ENCODE peak calls at places on chromosomes 16 and 17, in five cellular contexts. One of them, this sample, is unnamed.

GRCh38 chr16:77214411-77215138 is 15.4 kb downstream of the SYCE1L start:
- DNase-seq in K562: no peak
- DNase-seq in NT2/D1: no peak
- DNase-seq in pancreas: no peak
- DNase-seq in HCT116: no peak
- DNase-seq in this sample: no peak

GRCh38 chr16:56938664-56939513 is 6.9 kb downstream of the HERPUD1 start:
- DNase-seq in HCT116: no peak
- DNase-seq in K562: no peak
- DNase-seq in pancreas: no peak
- DNase-seq in NT2/D1: no peak
- DNase-seq in this sample: no peak

GRCh38 chr17:1122681-1123396 is 56.9 kb downstream of the ABR start:
- DNase-seq in pancreas: peak; percentile 95
- DNase-seq in NT2/D1: no peak
- DNase-seq in K562: peak; percentile 80
- DNase-seq in HCT116: peak; percentile 42
- DNase-seq in this sample: peak; percentile 85

GRCh38 chr16:67278773-67279295 is 498 bp upstream of the PLEKHG4 start:
- DNase-seq in HCT116: no peak
- DNase-seq in K562: peak; percentile 81
- DNase-seq in NT2/D1: no peak
- DNase-seq in pancreas: no peak
- DNase-seq in this sample: peak; percentile 56

GRCh38 chr17:32940706-32941390 is 12.9 kb downstream of the TMEM98 start:
- DNase-seq in pancreas: no peak
- DNase-seq in NT2/D1: no peak
- DNase-seq in HCT116: no peak
- DNase-seq in K562: no peak
- DNase-seq in this sample: no peak

GRCh38 chr17:10429416-10430045 is 7.8 kb upstream of the MYH8 start:
- DNase-seq in pancreas: no peak
- DNase-seq in NT2/D1: no peak
- DNase-seq in HCT116: no peak
- DNase-seq in K562: no peak
- DNase-seq in this sample: no peak

GRCh38 chr17:7416323-7416722 is 3.8 kb upstream of the SPEM1 start:
- DNase-seq in HCT116: no peak
- DNase-seq in K562: no peak
- DNase-seq in pancreas: no peak
- DNase-seq in NT2/D1: no peak
- DNase-seq in this sample: no peak

GRCh38 chr16:50166511-50167500 is 13.7 kb downstream of the TENT4B start:
- DNase-seq in HCT116: no peak
- DNase-seq in NT2/D1: no peak
- DNase-seq in pancreas: no peak
- DNase-seq in K562: no peak
- DNase-seq in this sample: no peak

GRCh38 chr17:73646409-73647305 is 2.4 kb upstream of the SDK2 start:
- DNase-seq in pancreas: no peak
- DNase-seq in HCT116: no peak
- DNase-seq in K562: no peak
- DNase-seq in NT2/D1: no peak
- DNase-seq in this sample: no peak

GRCh38 chr16:51557670-51558069 is 406.6 kb upstream of the SALL1 start:
- DNase-seq in HCT116: no peak
- DNase-seq in NT2/D1: no peak
- DNase-seq in K562: no peak
- DNase-seq in pancreas: no peak
- DNase-seq in this sample: no peak

GRCh38 chr17:77794846-77795245 is 163.7 kb upstream of the TNRC6C start:
- DNase-seq in pancreas: no peak
- DNase-seq in K562: no peak
- DNase-seq in NT2/D1: no peak
- DNase-seq in HCT116: no peak
- DNase-seq in this sample: no peak

GRCh38 chr17:2393954-2394749 is 6.7 kb downstream of the MNT start:
- DNase-seq in pancreas: peak; percentile 66
- DNase-seq in HCT116: no peak
- DNase-seq in NT2/D1: no peak
- DNase-seq in K562: no peak
- DNase-seq in this sample: peak; percentile 57

GRCh38 chr16:78874241-78874983 is 726.1 kb downstream of the MAF start:
- DNase-seq in K562: no peak
- DNase-seq in pancreas: no peak
- DNase-seq in NT2/D1: no peak
- DNase-seq in HCT116: no peak
- DNase-seq in this sample: peak; percentile 23

GRCh38 chr17:72945468-72945867 is 147.0 kb downstream of the SLC39A11 start:
- DNase-seq in HCT116: no peak
- DNase-seq in K562: no peak
- DNase-seq in NT2/D1: no peak
- DNase-seq in pancreas: no peak
- DNase-seq in this sample: no peak

GRCh38 chr17:6508519-6509294 is 47.6 kb downstream of the PITPNM3 start:
- DNase-seq in NT2/D1: no peak
- DNase-seq in K562: no peak
- DNase-seq in HCT116: no peak
- DNase-seq in pancreas: peak; percentile 41
- DNase-seq in this sample: no peak

GRCh38 chr16:18950469-18951185 is 24.4 kb upstream of the SMG1 start:
- DNase-seq in pancreas: no peak
- DNase-seq in HCT116: no peak
- DNase-seq in NT2/D1: no peak
- DNase-seq in K562: no peak
- DNase-seq in this sample: no peak

GRCh38 chr16:2919511-2920255 is 8.0 kb downstream of the FLYWCH1 start:
- DNase-seq in K562: peak; percentile 61
- DNase-seq in pancreas: no peak
- DNase-seq in HCT116: peak; percentile 57
- DNase-seq in NT2/D1: no peak
- DNase-seq in this sample: peak; percentile 76

GRCh38 chr17:10099051-10099571 is 99.3 kb downstream of the GAS7 start:
- DNase-seq in HCT116: no peak
- DNase-seq in pancreas: no peak
- DNase-seq in NT2/D1: no peak
- DNase-seq in K562: no peak
- DNase-seq in this sample: no peak

GRCh38 chr16:57194512-57194911 is 8.4 kb downstream of the RSPRY1 start:
- DNase-seq in K562: no peak
- DNase-seq in pancreas: no peak
- DNase-seq in NT2/D1: no peak
- DNase-seq in HCT116: peak; percentile 54
- DNase-seq in this sample: no peak

GRCh38 chr17:76723812-76724211 is 2.6 kb downstream of the JMJD6 start:
- DNase-seq in K562: no peak
- DNase-seq in pancreas: no peak
- DNase-seq in HCT116: no peak
- DNase-seq in NT2/D1: no peak
- DNase-seq in this sample: no peak

GRCh38 chr17:76721463-76721862 is 4.9 kb downstream of the JMJD6 start:
- DNase-seq in NT2/D1: no peak
- DNase-seq in K562: no peak
- DNase-seq in HCT116: no peak
- DNase-seq in pancreas: no peak
- DNase-seq in this sample: no peak

GRCh38 chr17:76720211-76720610 is 6.2 kb downstream of the JMJD6 start:
- DNase-seq in HCT116: no peak
- DNase-seq in K562: no peak
- DNase-seq in NT2/D1: no peak
- DNase-seq in pancreas: no peak
- DNase-seq in this sample: no peak

GRCh38 chr17:76720941-76721340 is 5.5 kb downstream of the JMJD6 start:
- DNase-seq in HCT116: no peak
- DNase-seq in NT2/D1: no peak
- DNase-seq in K562: no peak
- DNase-seq in pancreas: no peak
- DNase-seq in this sample: no peak

DNA sequence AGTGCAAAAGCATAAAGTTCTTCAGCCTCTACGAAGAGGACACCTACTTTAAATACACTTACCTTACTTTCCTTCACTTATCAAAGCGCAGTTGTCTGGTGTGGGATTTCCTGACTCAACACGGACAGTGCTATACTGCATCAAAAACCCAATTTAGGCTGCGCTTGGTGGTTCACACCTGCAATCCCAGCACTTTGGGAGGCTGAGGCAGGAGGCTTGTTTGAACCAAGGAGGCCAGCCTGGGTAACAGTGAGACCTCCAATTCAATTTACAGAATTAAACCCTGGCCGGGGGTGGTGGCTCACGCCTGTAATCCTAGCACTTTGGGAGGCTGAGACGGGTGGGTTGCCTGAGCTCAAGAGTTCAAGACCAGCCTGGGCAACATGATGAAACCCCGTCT is 4.1 kb downstream of the JMJD6 start:
- DNase-seq in K562: no peak
- DNase-seq in HCT116: no peak
- DNase-seq in pancreas: no peak
- DNase-seq in NT2/D1: no peak
- DNase-seq in this sample: no peak
- H3K36me3 ChIP-seq in K562: peaks cover 74% of the 10 kb centered on the region
- H3K36me3 ChIP-seq in HCT116: peaks cover 60% of the 10 kb centered on the region
- H3K36me3 ChIP-seq in pancreas: peaks cover 67% of the 10 kb centered on the region
- H3K36me3 ChIP-seq in NT2/D1: peaks cover 79% of the 10 kb centered on the region
- H3K36me3 ChIP-seq in this sample: peaks cover 81% of the 10 kb centered on the region

GRCh38 chr16:16012144-16012543 is 62.7 kb downstream of the ABCC1 start:
- DNase-seq in NT2/D1: no peak
- DNase-seq in K562: no peak
- DNase-seq in HCT116: no peak
- DNase-seq in pancreas: no peak
- DNase-seq in this sample: peak; percentile 40

GRCh38 chr16:16013812-16014211 is 64.4 kb downstream of the ABCC1 start:
- DNase-seq in NT2/D1: no peak
- DNase-seq in HCT116: no peak
- DNase-seq in K562: no peak
- DNase-seq in pancreas: no peak
- DNase-seq in this sample: no peak

GRCh38 chr16:16015849-16016248 is 66.4 kb downstream of the ABCC1 start:
- DNase-seq in K562: no peak
- DNase-seq in HCT116: no peak
- DNase-seq in NT2/D1: no peak
- DNase-seq in pancreas: no peak
- DNase-seq in this sample: no peak

GRCh38 chr16:16016388-16016964 is 67.1 kb downstream of the ABCC1 start:
- DNase-seq in NT2/D1: no peak
- DNase-seq in K562: no peak
- DNase-seq in HCT116: no peak
- DNase-seq in pancreas: no peak
- DNase-seq in this sample: no peak

GRCh38 chr16:16014329-16015224 is 65.2 kb downstream of the ABCC1 start:
- DNase-seq in HCT116: no peak
- DNase-seq in pancreas: no peak
- DNase-seq in K562: no peak
- DNase-seq in NT2/D1: no peak
- DNase-seq in this sample: peak; percentile 75
- H3K36me3 ChIP-seq in HCT116: peaks cover 15% of the 10 kb centered on the region
- H3K36me3 ChIP-seq in pancreas: peaks cover 4% of the 10 kb centered on the region
- H3K36me3 ChIP-seq in K562: peaks cover 66% of the 10 kb centered on the region
- H3K36me3 ChIP-seq in NT2/D1: peaks cover 76% of the 10 kb centered on the region
- H3K36me3 ChIP-seq in this sample: no peaks in the 10 kb centered on the region

GRCh38 chr17:4678448-4679026 is 25.4 kb downstream of the PELP1 start:
- DNase-seq in NT2/D1: no peak
- DNase-seq in K562: no peak
- DNase-seq in pancreas: no peak
- DNase-seq in HCT116: peak; percentile 61
- DNase-seq in this sample: no peak

GRCh38 chr17:4675791-4676190 is 28.1 kb downstream of the PELP1 start:
- DNase-seq in HCT116: no peak
- DNase-seq in pancreas: no peak
- DNase-seq in NT2/D1: no peak
- DNase-seq in K562: no peak
- DNase-seq in this sample: no peak

GRCh38 chr17:4673986-4674770 is 29.8 kb downstream of the PELP1 start:
- DNase-seq in K562: no peak
- DNase-seq in pancreas: no peak
- DNase-seq in NT2/D1: no peak
- DNase-seq in HCT116: no peak
- DNase-seq in this sample: no peak

GRCh38 chr17:4679652-4680051 is 24.3 kb downstream of the PELP1 start:
- DNase-seq in pancreas: no peak
- DNase-seq in NT2/D1: peak; percentile 8
- DNase-seq in HCT116: peak; percentile 32
- DNase-seq in K562: no peak
- DNase-seq in this sample: no peak

GRCh38 chr17:4676777-4677176 is 27.2 kb downstream of the PELP1 start:
- DNase-seq in HCT116: no peak
- DNase-seq in pancreas: no peak
- DNase-seq in K562: no peak
- DNase-seq in NT2/D1: no peak
- DNase-seq in this sample: no peak
- H3K36me3 ChIP-seq in HCT116: peaks cover 46% of the 10 kb centered on the region
- H3K36me3 ChIP-seq in pancreas: peaks cover 48% of the 10 kb centered on the region
- H3K36me3 ChIP-seq in K562: peaks cover 86% of the 10 kb centered on the region
- H3K36me3 ChIP-seq in NT2/D1: peaks cover 71% of the 10 kb centered on the region
- H3K36me3 ChIP-seq in this sample: peaks cover 4% of the 10 kb centered on the region

DNA sequence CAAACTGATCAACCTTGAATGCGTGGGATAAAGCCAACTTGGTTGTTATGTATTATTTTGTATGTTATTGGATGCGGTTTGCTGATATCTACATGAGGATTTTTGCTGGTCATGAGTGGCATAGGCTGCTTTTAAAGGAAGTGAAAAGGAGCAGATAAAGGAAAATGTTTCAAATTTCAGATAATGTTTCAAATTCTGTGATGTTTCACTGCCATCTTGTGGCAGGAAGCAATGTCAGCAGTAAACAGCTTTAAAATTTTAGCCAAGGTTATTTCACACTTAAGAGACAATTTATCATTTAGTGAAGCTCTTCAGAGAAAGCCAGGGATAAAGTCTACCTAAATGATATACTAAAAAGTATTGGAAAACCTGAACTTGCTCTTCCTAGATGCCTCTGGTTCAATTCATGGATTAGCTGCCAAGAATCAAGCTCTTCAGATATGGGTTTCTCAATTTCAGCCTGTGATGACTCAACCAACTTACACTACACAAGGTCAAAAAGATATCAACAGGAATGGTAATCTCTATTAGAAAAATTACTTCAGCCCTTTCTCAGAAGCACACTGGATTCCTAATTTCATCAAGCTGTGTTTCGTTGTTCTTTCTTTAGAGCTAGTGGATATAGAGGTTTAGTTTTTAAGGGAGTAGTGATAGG is 136.0 kb upstream of the C17orf78 start:
- DNase-seq in HCT116: peak; percentile 3
- DNase-seq in pancreas: no peak
- DNase-seq in NT2/D1: no peak
- DNase-seq in K562: peak; percentile 20
- DNase-seq in this sample: no peak
- H3K36me3 ChIP-seq in HCT116: peaks cover 45% of the 10 kb centered on the region
- H3K36me3 ChIP-seq in pancreas: peaks cover 28% of the 10 kb centered on the region
- H3K36me3 ChIP-seq in NT2/D1: peaks cover 70% of the 10 kb centered on the region
- H3K36me3 ChIP-seq in K562: peaks cover 98% of the 10 kb centered on the region
- H3K36me3 ChIP-seq in this sample: peaks cover 20% of the 10 kb centered on the region

GRCh38 chr17:78815696-78816095 is 24.9 kb downstream of the USP36 start:
- DNase-seq in K562: no peak
- DNase-seq in NT2/D1: no peak
- DNase-seq in pancreas: no peak
- DNase-seq in HCT116: no peak
- DNase-seq in this sample: no peak
- H3K36me3 ChIP-seq in K562: peaks cover 91% of the 10 kb centered on the region
- H3K36me3 ChIP-seq in NT2/D1: peaks cover 89% of the 10 kb centered on the region
- H3K36me3 ChIP-seq in pancreas: peaks cover 99% of the 10 kb centered on the region
- H3K36me3 ChIP-seq in HCT116: peaks cover 86% of the 10 kb centered on the region
- H3K36me3 ChIP-seq in this sample: peaks cover 100% of the 10 kb centered on the region

GRCh38 chr17:81843713-81844326 is 9.0 kb upstream of the PPP1R27 start:
- DNase-seq in pancreas: no peak
- DNase-seq in NT2/D1: no peak
- DNase-seq in K562: no peak
- DNase-seq in HCT116: no peak
- DNase-seq in this sample: no peak
- H3K36me3 ChIP-seq in pancreas: peaks cover 56% of the 10 kb centered on the region
- H3K36me3 ChIP-seq in NT2/D1: peaks cover 66% of the 10 kb centered on the region
- H3K36me3 ChIP-seq in K562: peaks cover 58% of the 10 kb centered on the region
- H3K36me3 ChIP-seq in HCT116: peaks cover 37% of the 10 kb centered on the region
- H3K36me3 ChIP-seq in this sample: peaks cover 61% of the 10 kb centered on the region

This sample was measured in psoas muscle.